ENCODE peak calls at places on chromosomes 2 and 18, in seven cellular contexts. One of them, this sample, is unnamed.

GRCh38 chr18:69872661-69873060 is 75.0 kb downstream of the CD226 start:
- DNase-seq in mammary epithelial cell: no peak
- DNase-seq in dorsolateral prefrontal cortex: no peak
- DNase-seq in nephron progenitor cell: no peak
- DNase-seq in omental fat pad: no peak
- DNase-seq in PC-3: no peak
- DNase-seq in AG10803: no peak
- DNase-seq in this sample: no peak

GRCh38 chr18:3596324-3597158 is 146.6 kb downstream of the TGIF1 start:
- DNase-seq in AG10803: no peak
- DNase-seq in nephron progenitor cell: peak
- DNase-seq in PC-3: peak
- DNase-seq in dorsolateral prefrontal cortex: peak
- DNase-seq in omental fat pad: no peak
- DNase-seq in mammary epithelial cell: peak
- DNase-seq in this sample: peak

GRCh38 chr18:79869591-79870368 is 72.0 kb downstream of the KCNG2 start:
- DNase-seq in mammary epithelial cell: no peak
- DNase-seq in nephron progenitor cell: no peak
- DNase-seq in PC-3: no peak
- DNase-seq in AG10803: no peak
- DNase-seq in dorsolateral prefrontal cortex: no peak
- DNase-seq in omental fat pad: no peak
- DNase-seq in this sample: no peak

GRCh38 chr2:33005057-33005456 is 58.3 kb downstream of the LTBP1 start:
- DNase-seq in AG10803: no peak
- DNase-seq in omental fat pad: no peak
- DNase-seq in PC-3: no peak
- DNase-seq in dorsolateral prefrontal cortex: no peak
- DNase-seq in mammary epithelial cell: no peak
- DNase-seq in nephron progenitor cell: no peak
- DNase-seq in this sample: no peak

GRCh38 chr2:216700778-216701177 is 5.4 kb upstream of the IGFBP5 start:
- DNase-seq in AG10803: no peak
- DNase-seq in dorsolateral prefrontal cortex: no peak
- DNase-seq in nephron progenitor cell: no peak
- DNase-seq in PC-3: no peak
- DNase-seq in mammary epithelial cell: no peak
- DNase-seq in omental fat pad: no peak
- DNase-seq in this sample: no peak

GRCh38 chr2:71736091-71736878 is 282.9 kb downstream of the DYSF start:
- DNase-seq in dorsolateral prefrontal cortex: no peak
- DNase-seq in PC-3: no peak
- DNase-seq in AG10803: no peak
- DNase-seq in nephron progenitor cell: no peak
- DNase-seq in mammary epithelial cell: no peak
- DNase-seq in omental fat pad: no peak
- DNase-seq in this sample: no peak

GRCh38 chr2:64204006-64204632 is 59.9 kb upstream of the PELI1 start:
- DNase-seq in mammary epithelial cell: peak
- DNase-seq in AG10803: peak
- DNase-seq in dorsolateral prefrontal cortex: no peak
- DNase-seq in nephron progenitor cell: no peak
- DNase-seq in PC-3: no peak
- DNase-seq in omental fat pad: no peak
- DNase-seq in this sample: no peak

GRCh38 chr2:241067501-241068135 is 34.5 kb downstream of the MTERF4 start:
- DNase-seq in omental fat pad: no peak
- DNase-seq in PC-3: no peak
- DNase-seq in nephron progenitor cell: no peak
- DNase-seq in AG10803: no peak
- DNase-seq in mammary epithelial cell: no peak
- DNase-seq in dorsolateral prefrontal cortex: no peak
- DNase-seq in this sample: no peak

GRCh38 chr18:74396252-74397204 is 60.6 kb downstream of the DIPK1C start:
- DNase-seq in nephron progenitor cell: no peak
- DNase-seq in AG10803: no peak
- DNase-seq in dorsolateral prefrontal cortex: no peak
- DNase-seq in PC-3: no peak
- DNase-seq in mammary epithelial cell: no peak
- DNase-seq in omental fat pad: no peak
- DNase-seq in this sample: no peak

GRCh38 chr2:136305517-136306192 is 187.7 kb upstream of the CXCR4 start:
- DNase-seq in dorsolateral prefrontal cortex: no peak
- DNase-seq in nephron progenitor cell: no peak
- DNase-seq in PC-3: no peak
- DNase-seq in AG10803: no peak
- DNase-seq in omental fat pad: no peak
- DNase-seq in mammary epithelial cell: peak
- DNase-seq in this sample: peak

DNA sequence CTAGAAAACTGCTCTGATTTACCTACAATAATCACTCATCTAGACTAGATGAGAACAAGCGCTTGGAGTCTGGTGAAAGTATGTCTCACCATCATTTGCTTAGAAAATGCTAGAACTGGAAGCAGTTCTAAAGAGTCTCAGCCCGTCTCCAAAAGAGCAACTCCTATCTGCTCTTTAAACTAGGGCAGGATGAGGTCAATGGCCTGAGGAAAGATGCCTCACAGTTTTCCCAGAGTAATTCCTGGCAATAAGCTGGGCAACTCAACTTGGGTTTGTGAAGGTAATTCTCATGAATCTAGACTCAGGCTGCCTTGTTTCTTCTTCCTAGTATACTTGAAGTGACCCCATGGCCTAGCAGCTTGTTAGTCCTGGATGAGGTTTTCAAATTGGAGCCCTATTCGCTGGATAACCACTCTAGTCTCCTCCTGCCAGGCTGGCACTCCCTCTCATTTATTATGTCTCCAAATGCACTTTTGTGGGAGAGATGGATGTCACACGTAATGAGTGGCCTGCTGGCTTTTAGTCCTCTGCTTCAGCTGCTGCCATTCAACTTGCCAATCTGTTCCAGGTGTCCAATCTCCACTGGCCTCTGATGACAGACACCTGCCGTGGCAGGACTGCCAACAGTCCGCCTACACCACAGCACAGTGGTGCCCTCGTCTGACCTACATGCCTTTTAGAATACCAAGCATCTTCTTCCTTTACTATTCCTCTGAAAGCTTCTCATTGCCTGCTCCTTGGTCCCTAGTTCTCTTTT is 80.9 kb downstream of the CABYR start:
- DNase-seq in AG10803: no peak
- DNase-seq in PC-3: no peak
- DNase-seq in omental fat pad: no peak
- DNase-seq in dorsolateral prefrontal cortex: no peak
- DNase-seq in mammary epithelial cell: no peak
- DNase-seq in nephron progenitor cell: no peak
- DNase-seq in this sample: no peak
- TF ChIP-seq CTCF in AG10803: no peak
- TF ChIP-seq CTCF in PC-3: no peak
- TF ChIP-seq CTCF in omental fat pad: no peak
- TF ChIP-seq CTCF in dorsolateral prefrontal cortex: no peak
- TF ChIP-seq CTCF in mammary epithelial cell: no peak
- TF ChIP-seq CTCF in nephron progenitor cell: no peak
- TF ChIP-seq CTCF in this sample: no peak

GRCh38 chr2:96260404-96261260 is 5.2 kb downstream of the TMEM127 start:
- DNase-seq in AG10803: peak
- DNase-seq in PC-3: peak
- DNase-seq in nephron progenitor cell: peak
- DNase-seq in dorsolateral prefrontal cortex: no peak
- DNase-seq in mammary epithelial cell: peak
- DNase-seq in omental fat pad: no peak
- DNase-seq in this sample: peak
- TF ChIP-seq CTCF in AG10803: peak
- TF ChIP-seq CTCF in PC-3: peak
- TF ChIP-seq CTCF in nephron progenitor cell: no peak
- TF ChIP-seq CTCF in dorsolateral prefrontal cortex: peak
- TF ChIP-seq CTCF in mammary epithelial cell: peak
- TF ChIP-seq CTCF in omental fat pad: no peak
- TF ChIP-seq CTCF in this sample: no peak

DNA sequence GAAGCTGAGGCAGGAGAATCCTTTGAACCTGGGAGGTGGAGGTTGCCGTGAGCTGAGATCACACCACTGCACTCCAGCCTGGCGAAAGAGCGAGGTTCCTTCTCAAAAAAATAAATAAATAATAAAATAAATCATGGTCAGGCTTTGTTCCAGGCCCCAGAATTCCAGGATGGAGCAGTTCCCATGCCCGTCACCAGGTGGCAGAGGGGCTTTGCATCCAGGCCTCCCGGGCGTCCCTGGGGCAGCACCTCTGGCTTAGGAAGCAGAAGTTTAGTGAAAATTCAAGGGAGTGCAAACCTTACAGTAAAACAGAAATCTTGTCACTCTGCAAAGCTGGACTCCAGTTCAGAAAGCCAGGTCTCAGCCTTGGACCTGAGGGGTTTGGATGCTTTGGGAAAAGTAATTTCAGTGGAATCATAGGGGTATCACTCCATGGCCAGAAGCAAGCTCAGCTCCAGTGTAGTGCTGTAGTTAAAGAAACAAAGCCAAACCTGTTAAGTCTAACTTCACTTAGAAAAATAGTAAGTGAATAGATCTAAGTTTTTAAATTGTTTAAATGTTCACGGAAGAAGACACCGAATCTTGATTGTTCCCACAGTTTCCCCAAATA is 512.7 kb downstream of the CMPK2 start:
- DNase-seq in AG10803: peak
- DNase-seq in dorsolateral prefrontal cortex: no peak
- DNase-seq in mammary epithelial cell: no peak
- DNase-seq in omental fat pad: no peak
- DNase-seq in PC-3: peak
- DNase-seq in nephron progenitor cell: peak
- DNase-seq in this sample: peak
- TF ChIP-seq CTCF in AG10803: peak
- TF ChIP-seq CTCF in dorsolateral prefrontal cortex: peak
- TF ChIP-seq CTCF in mammary epithelial cell: peak
- TF ChIP-seq CTCF in omental fat pad: no peak
- TF ChIP-seq CTCF in PC-3: peak
- TF ChIP-seq CTCF in nephron progenitor cell: peak
- TF ChIP-seq CTCF in this sample: peak

GRCh38 chr2:104923665-104924064 is 69.8 kb downstream of the POU3F3 start:
- DNase-seq in AG10803: no peak
- DNase-seq in dorsolateral prefrontal cortex: no peak
- DNase-seq in omental fat pad: no peak
- DNase-seq in PC-3: peak
- DNase-seq in nephron progenitor cell: no peak
- DNase-seq in mammary epithelial cell: no peak
- DNase-seq in this sample: no peak
- TF ChIP-seq CTCF in AG10803: no peak
- TF ChIP-seq CTCF in dorsolateral prefrontal cortex: no peak
- TF ChIP-seq CTCF in omental fat pad: no peak
- TF ChIP-seq CTCF in PC-3: no peak
- TF ChIP-seq CTCF in nephron progenitor cell: no peak
- TF ChIP-seq CTCF in mammary epithelial cell: no peak
- TF ChIP-seq CTCF in this sample: no peak

DNA sequence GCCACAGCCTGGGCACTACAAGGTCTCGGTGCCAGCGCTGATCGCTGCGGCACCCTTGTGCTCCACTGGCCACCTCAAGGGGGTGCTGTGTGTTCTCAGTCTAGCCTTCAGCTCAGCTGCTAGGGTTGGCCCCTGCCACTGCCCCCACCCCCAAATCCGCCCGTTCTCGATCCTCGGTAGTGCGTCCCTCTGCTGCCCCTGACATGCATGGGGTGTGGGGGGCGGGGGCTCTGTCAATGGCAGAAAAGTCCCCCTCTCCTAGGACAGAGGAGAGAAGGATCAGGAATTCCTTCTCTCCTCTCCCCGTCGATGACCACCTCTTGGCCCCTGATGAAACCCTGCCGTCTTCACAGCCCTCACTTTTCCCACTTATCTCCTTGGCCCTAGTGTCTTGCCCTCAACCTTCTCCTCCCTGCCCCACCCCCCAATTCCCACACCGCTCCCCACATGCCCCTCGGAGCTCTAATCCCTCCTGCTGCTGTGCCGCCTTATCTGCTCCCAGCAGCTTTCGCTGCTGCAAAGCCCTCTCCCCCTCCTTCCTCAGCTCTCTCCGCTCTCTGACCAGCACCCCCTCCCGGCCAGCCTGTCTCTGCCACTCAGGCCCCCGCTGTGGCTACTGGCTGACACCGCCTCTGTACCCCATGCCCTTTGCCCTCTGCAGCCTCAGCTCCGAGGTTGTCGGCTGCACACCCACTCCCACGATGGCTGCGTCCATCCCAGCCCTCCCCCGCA is 4.3 kb upstream of the ASIC4 start:
- DNase-seq in dorsolateral prefrontal cortex: peak
- DNase-seq in nephron progenitor cell: peak
- DNase-seq in PC-3: peak
- DNase-seq in AG10803: peak
- DNase-seq in mammary epithelial cell: no peak
- DNase-seq in omental fat pad: no peak
- DNase-seq in this sample: peak
- TF ChIP-seq CTCF in dorsolateral prefrontal cortex: peak
- TF ChIP-seq CTCF in nephron progenitor cell: peak
- TF ChIP-seq CTCF in PC-3: peak
- TF ChIP-seq CTCF in AG10803: peak
- TF ChIP-seq CTCF in mammary epithelial cell: peak
- TF ChIP-seq CTCF in omental fat pad: no peak
- TF ChIP-seq CTCF in this sample: peak